ENCODE peak calls at places on chromosomes 11 and 22, in six cellular contexts. N is tibial nerve, K is testis, M is transverse colon, C is heart left ventricle, G is A549. S is an unnamed sample.

GRCh38 chr11:57276857-57277505 is 39.9 kb upstream of the APLNR start:
- DNase-seq in N (no peak), K (no peak), M (no peak), C (no peak), G (no peak), S (no peak)

GRCh38 chr22:25368271-25368670 is 148.8 kb downstream of the CRYBB2 start:
- DNase-seq in N (no peak), K (no peak), M (peak), C (no peak), G (no peak), S (peak)

GRCh38 chr11:27209562-27210005 is 153.4 kb downstream of the CCDC34 start:
- DNase-seq in N (no peak), K (no peak), M (no peak), C (peak), G (peak), S (no peak)

GRCh38 chr11:10310301-10310841 is 5.5 kb downstream of the ADM start:
- DNase-seq in N (no peak), K (no peak), M (no peak), C (no peak), G (no peak), S (no peak)

GRCh38 chr22:31039393-31039792 is 41.7 kb upstream of the SMTN start:
- DNase-seq in N (peak), K (peak), M (peak), C (peak), G (no peak), S (no peak)

GRCh38 chr11:68206211-68206610 is 6.9 kb downstream of the KMT5B start:
- DNase-seq in N (no peak), K (no peak), M (no peak), C (no peak), G (peak), S (no peak)

GRCh38 chr11:122721201-122721963 is 65.9 kb downstream of the UBASH3B start:
- DNase-seq in N (no peak), K (no peak), M (no peak), C (no peak), G (no peak), S (no peak)

GRCh38 chr11:33620423-33621120 is 80.1 kb downstream of the C11orf91 start:
- DNase-seq in N (no peak), K (no peak), M (no peak), C (no peak), G (no peak), S (no peak)

GRCh38 chr11:115439385-115439784 is 64.8 kb downstream of the CADM1 start:
- DNase-seq in N (no peak), K (no peak), M (no peak), C (no peak), G (no peak), S (no peak)

GRCh38 chr22:32932176-32932575 is 126.0 kb downstream of the SYN3 start:
- DNase-seq in N (no peak), K (no peak), M (no peak), C (no peak), G (no peak), S (no peak)

GRCh38 chr11:71182791-71183556 is 69.4 kb downstream of the SHANK2 start:
- DNase-seq in N (no peak), K (no peak), M (no peak), C (no peak), G (no peak), S (no peak)

GRCh38 chr22:28801845-28802594 is 1.7 kb upstream of the XBP1 start:
- DNase-seq in N (no peak), K (peak), M (peak), C (no peak), G (no peak), S (peak)

GRCh38 chr22:25645964-25646363 is 81.5 kb downstream of the GRK3 start:
- DNase-seq in N (no peak), K (no peak), M (no peak), C (no peak), G (no peak), S (no peak)

GRCh38 chr22:16783930-16784354 is 41.3 kb downstream of the XKR3 start:
- DNase-seq in N (no peak), K (no peak), M (no peak), C (no peak), G (peak), S (no peak)

GRCh38 chr11:9969068-9969467 is 305.2 kb downstream of the SWAP70 start:
- DNase-seq in N (no peak), K (no peak), M (no peak), C (no peak), G (no peak), S (no peak)

GRCh38 chr11:88338223-88338661 is 706 bp upstream of the CTSC start:
- DNase-seq in N (no peak), K (peak), M (peak), C (peak), G (peak), S (peak)

GRCh38 chr11:47788181-47788580 is 21.0 kb upstream of the FNBP4 start:
- DNase-seq in N (no peak), K (no peak), M (no peak), C (no peak), G (no peak), S (no peak)
- TF ChIP-seq CTCF in N (no peak), K (no peak), M (no peak), C (no peak), G (no peak), S (no peak)

GRCh38 chr22:37692627-37693285 is 4.1 kb upstream of the TRIOBP start:
- DNase-seq in N (no peak), K (no peak), M (no peak), C (no peak), G (no peak), S (no peak)
- TF ChIP-seq POLR2A in N (no peak), K (no peak), M (no peak), C (no peak), G (no peak), S (no peak)

GRCh38 chr11:118690553-118691304 is 11.3 kb upstream of the TREH start:
- DNase-seq in N (no peak), K (no peak), M (no peak), C (no peak), G (no peak), S (no peak)
- H3K4me3 ChIP-seq in N (no peak), K (peak), M (no peak), C (peak), G (no peak), S (peak)

DNA sequence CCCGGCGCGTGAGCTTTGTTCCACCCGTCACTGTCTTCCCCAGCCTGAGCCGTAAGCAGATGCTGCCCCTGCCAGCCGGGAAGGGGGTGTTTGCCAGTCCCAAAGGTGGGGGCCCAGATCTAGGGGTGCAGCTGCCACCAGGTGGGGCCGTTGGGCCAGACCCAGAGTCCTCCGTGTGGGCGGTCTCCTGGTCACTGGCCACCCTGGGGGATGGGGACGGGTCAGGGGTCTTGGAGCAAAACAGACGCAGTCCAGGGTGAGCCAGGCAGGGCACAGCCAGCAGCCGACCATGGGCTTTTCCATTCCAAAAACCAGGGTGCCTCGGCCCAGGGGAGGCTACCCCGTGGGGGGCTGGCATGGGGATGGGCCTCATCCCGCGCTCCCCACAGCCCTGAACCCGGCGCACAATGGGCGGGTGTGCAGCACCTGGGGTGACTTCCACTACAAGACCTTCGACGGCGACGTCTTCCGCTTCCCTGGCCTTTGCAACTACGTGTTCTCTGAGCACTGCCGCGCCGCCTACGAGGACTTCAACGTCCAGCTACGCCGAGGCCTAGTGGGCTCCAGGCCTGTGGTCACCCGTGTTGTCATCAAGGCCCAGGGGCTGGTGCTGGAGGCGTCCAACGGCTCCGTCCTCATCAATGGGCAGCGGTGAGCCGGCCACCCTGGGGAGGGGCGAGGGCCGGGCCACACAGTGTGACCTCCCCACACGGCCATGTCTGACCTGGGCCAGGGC is 3.5 kb downstream of the MUC5B start:
- DNase-seq in N (no peak), K (no peak), M (peak), C (no peak), G (no peak), S (no peak)
- TF ChIP-seq CTCF in N (no peak), K (no peak), M (no peak), C (no peak), G (no peak), S (no peak)

GRCh38 chr11:69267395-69267805 is 26.6 kb upstream of the MYEOV start:
- DNase-seq in N (no peak), K (no peak), M (no peak), C (no peak), G (no peak), S (no peak)
- TF ChIP-seq POLR2A in N (no peak), K (no peak), M (no peak), C (no peak), G (no peak), S (no peak)

GRCh38 chr22:37017356-37017755 is 1.9 kb downstream of the TST start:
- DNase-seq in N (no peak), K (no peak), M (no peak), C (no peak), G (no peak), S (peak)
- H3K4me3 ChIP-seq in N (no peak), K (no peak), M (peak), C (no peak), G (no peak), S (peak)

GRCh38 chr22:43477151-43477725 is 65.4 kb downstream of the MPPED1 start:
- DNase-seq in N (no peak), K (no peak), M (no peak), C (no peak), G (no peak), S (no peak)
- TF ChIP-seq CTCF in N (no peak), K (no peak), M (no peak), C (no peak), G (no peak), S (no peak)

DNA sequence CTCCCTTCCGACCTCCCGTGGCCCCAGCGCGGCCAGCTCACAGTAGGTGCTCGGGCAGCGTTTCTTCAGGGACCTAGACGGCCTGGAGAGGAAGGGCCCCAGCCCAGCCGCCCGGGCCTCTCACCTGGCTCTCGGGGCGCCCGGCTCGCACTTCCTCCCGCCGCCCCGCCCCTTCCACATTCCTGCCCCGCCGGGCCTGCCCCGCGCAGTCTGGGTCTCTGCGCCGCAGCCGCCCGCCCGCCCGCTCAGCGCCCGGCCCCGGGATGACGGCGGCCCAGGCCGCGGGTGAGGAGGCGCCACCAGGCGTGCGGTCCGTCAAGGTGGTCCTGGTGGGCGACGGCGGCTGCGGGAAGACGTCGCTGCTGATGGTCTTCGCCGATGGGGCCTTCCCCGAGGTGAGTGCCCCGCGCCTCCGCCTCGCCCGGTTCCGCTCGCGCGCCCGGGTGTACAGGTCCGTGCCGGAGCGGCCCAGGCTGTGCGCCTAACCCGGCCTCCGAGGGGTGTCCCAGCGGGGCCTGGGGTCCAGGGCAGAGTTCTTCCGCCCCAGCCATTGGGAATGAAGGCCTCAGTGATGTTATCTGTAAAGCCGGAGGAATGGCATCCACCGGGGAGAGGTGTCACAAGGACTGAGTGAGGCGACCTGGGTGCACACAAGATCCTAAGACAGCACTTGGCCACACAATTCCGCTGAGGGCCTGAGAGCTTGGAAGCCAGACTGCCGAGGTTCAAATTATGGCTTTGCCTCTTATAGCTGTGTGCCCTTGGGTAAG is at the start of gene RHOD:
- DNase-seq in N (no peak), K (peak), M (peak), C (peak), G (no peak), S (peak)
- TF ChIP-seq POLR2A in N (no peak), K (no peak), M (no peak), C (peak), G (no peak), S (no peak)

DNA sequence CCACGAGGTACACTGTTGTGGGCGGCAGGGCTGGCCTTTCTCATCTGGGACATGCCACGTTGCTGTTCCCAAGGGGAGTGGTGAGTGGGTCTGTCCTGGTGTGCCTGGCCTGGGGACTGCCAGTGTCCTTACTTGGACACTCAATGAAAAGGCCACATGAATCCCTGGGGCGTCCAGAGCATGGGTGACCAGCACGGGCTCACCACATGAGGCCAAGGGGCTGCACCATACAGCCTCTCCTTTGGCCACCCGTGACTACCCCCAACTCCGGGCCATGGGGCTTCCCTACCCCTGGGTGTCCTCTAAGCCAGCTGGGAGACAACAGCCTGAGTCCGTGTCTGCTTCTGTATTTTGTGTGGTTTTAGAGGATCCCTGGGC is 20.2 kb upstream of the TXNRD2 start:
- DNase-seq in N (no peak), K (no peak), M (no peak), C (no peak), G (no peak), S (no peak)
- H3K4me3 ChIP-seq in N (no peak), K (no peak), M (no peak), C (no peak), G (no peak), S (no peak)

DNA sequence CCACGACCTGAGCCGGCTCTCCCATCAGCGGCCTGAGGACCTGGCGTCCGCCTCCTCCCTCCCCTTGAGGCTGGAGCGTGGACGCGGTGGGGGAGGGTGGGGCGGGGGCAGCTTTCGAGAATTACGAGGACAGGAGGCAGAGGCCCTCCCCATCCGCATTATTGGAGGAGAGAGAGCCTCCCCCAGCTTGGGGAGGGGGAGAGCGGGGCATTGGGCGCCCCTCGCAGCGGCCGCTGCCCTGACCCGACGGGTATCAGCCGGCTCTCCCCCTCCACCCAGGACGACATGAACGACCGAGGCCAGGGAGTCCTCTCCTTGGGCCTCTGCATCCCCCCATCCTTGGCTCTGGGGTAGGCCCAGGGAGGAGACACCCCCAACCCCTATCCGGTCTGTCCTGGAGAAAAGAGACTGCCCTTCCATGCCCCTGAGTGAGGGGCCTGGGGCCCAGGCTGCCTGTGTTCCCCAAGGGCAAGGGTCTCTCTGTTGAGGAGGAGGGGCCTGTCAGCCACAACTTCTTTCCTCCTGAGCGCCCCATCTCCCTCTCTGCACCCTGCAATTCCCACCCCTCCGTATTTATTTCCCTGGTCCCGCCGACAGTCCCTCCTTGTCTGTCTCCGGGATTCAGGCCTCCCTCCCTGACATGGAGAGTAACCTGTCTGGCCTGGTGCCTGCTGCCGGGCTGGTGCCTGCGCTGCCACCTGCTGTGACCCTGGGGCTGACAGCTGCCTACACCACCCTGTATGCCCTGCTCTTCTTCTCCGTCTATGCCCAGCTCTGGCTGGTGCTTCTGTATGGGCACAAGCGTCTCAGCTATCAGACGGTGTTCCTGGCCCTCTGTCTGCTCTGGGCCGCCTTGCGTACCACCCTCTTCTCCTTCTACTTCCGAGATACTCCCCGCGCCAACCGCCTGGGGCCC is 495 bp downstream of the GPR137 start:
- DNase-seq in N (no peak), K (no peak), M (peak), C (no peak), G (peak), S (no peak)
- TF ChIP-seq CTCF in N (no peak), K (no peak), M (no peak), C (no peak), G (peak), S (no peak)